ENCODE peak calls at places on chromosomes 7 and 10, in five cellular contexts. G, J, W, S and E are unnamed samples.

GRCh38 chr7:26681819-26682418 is 182.5 kb downstream of the SKAP2 start:
- DNase-seq in G (no peak), J (peak), W (no peak), S (peak), E (no peak)

GRCh38 chr10:10792681-10793080 is 225.0 kb upstream of the CELF2 start:
- DNase-seq in G (no peak), J (peak), W (no peak), S (no peak), E (no peak)

GRCh38 chr10:8052344-8052969 is 2.0 kb upstream of the GATA3 start:
- DNase-seq in G (no peak), J (no peak), W (no peak), S (no peak), E (no peak)

GRCh38 chr7:129828989-129829676 is 123.6 kb downstream of the UBE2H start:
- DNase-seq in G (no peak), J (no peak), W (no peak), S (no peak), E (no peak)

GRCh38 chr10:125629758-125630376 is 53.1 kb downstream of the TEX36 start:
- DNase-seq in G (peak), J (peak), W (no peak), S (peak), E (no peak)

GRCh38 chr7:157961731-157962457 is 625.1 kb downstream of the DNAJB6 start:
- DNase-seq in G (no peak), J (no peak), W (no peak), S (no peak), E (no peak)

GRCh38 chr10:100008708-100009282 is 952 bp downstream of the DNMBP start:
- DNase-seq in G (no peak), J (no peak), W (no peak), S (no peak), E (no peak)

GRCh38 chr7:158206341-158206740 is 381.3 kb downstream of the PTPRN2 start:
- DNase-seq in G (no peak), J (no peak), W (no peak), S (no peak), E (no peak)

GRCh38 chr7:28409716-28410627 is 2.3 kb upstream of the CREB5 start:
- DNase-seq in G (no peak), J (peak), W (peak), S (peak), E (peak)

GRCh38 chr7:74017122-74017521 is 10.9 kb upstream of the ELN start:
- DNase-seq in G (no peak), J (no peak), W (no peak), S (no peak), E (no peak)

GRCh38 chr7:18521236-18521589 is 25.7 kb downstream of the HDAC9 start:
- DNase-seq in G (no peak), J (no peak), W (no peak), S (no peak), E (no peak)

GRCh38 chr10:14822879-14823755 is 14.7 kb downstream of the CDNF start:
- DNase-seq in G (peak), J (peak), W (peak), S (peak), E (no peak)

GRCh38 chr7:77933394-77933793 is 134.8 kb downstream of the PHTF2 start:
- DNase-seq in G (no peak), J (peak), W (no peak), S (peak), E (no peak)

GRCh38 chr10:75186310-75186709 is 24.3 kb upstream of the VDAC2 start:
- DNase-seq in G (no peak), J (no peak), W (no peak), S (no peak), E (no peak)

GRCh38 chr7:38025815-38026214 is 105.4 kb downstream of the EPDR1 start:
- DNase-seq in G (no peak), J (no peak), W (no peak), S (no peak), E (no peak)

GRCh38 chr10:58851606-58852005 is 324.8 kb upstream of the PHYHIPL start:
- DNase-seq in G (no peak), J (peak), W (no peak), S (no peak), E (no peak)

GRCh38 chr7:69837387-69838068 is 239.3 kb downstream of the AUTS2 start:
- DNase-seq in G (no peak), J (peak), W (no peak), S (no peak), E (no peak)

GRCh38 chr10:78025685-78026364 is 3.5 kb downstream of the POLR3A start:
- DNase-seq in G (peak), J (no peak), W (no peak), S (no peak), E (no peak)

GRCh38 chr10:28783089-28783488 is 105.8 kb downstream of the BAMBI start:
- DNase-seq in G (no peak), J (no peak), W (no peak), S (peak), E (no peak)

GRCh38 chr10:78401882-78402367 is 368.3 kb downstream of the RPS24 start:
- DNase-seq in G (no peak), J (no peak), W (peak), S (no peak), E (no peak)

GRCh38 chr7:55572378-55573233 is at the start of gene VOPP1:
- DNase-seq in G (no peak), J (peak), W (peak), S (peak), E (peak)
- TF ChIP-seq CTCF in G (peak), J (no peak), W (no peak), S (peak), E (no peak)

GRCh38 chr7:102285541-102286236 is 979 bp upstream of the SH2B2 start:
- DNase-seq in G (no peak), J (no peak), W (no peak), S (no peak), E (no peak)

GRCh38 chr7:102287082-102287464 is 405 bp downstream of the SH2B2 start:
- DNase-seq in G (no peak), J (no peak), W (peak), S (no peak), E (no peak)

GRCh38 chr7:102284891-102285540 is 1.7 kb upstream of the SH2B2 start:
- DNase-seq in G (no peak), J (no peak), W (peak), S (no peak), E (no peak)

GRCh38 chr7:102287465-102288146 is 938 bp downstream of the SH2B2 start:
- DNase-seq in G (no peak), J (no peak), W (no peak), S (peak), E (no peak)

DNA sequence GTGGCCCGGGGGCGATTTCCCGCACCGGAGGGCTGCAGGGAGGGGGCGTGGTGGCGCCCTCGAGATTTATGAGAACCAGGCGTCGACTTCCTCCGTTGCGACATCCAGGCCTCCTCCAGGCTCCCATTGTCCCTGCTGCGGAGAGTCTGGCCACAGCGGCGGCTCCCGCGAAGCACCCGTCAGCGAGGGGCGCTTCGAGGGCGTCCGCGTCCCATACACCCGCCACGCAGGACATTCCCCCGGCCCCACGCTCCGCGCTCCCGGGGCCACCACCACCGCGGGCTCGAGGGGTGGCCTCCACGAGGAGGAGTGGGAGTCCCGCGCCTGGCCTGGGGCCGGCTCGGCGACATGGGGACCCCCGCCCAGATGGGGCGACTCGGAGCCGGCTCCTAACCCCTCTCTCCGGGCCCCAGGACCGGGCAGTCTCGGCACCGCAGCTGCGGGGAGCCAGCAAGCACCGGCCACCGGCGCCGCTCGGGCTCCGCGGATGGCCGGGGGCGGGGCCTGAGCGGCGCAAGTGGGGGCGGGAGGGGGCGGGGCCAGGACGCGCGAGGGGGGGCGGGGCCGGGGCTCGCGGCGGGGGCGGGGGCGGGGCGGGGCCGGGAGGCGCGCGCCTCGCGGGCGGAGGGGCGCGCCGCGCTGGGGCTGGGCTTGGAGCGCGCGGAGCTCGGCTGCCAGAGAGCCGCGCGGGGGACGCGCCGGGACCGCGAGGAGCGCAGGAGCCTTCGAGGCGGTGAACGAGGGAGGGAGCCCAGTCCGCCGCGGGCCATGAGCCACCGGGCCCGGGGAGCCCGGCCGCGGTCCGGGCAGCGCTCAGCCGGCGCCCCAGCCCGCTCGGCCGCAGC is at the start of gene SH2B2:
- DNase-seq in G (no peak), J (peak), W (peak), S (peak), E (peak)
- TF ChIP-seq CTCF in G (no peak), J (no peak), W (no peak), S (no peak), E (no peak)

GRCh38 chr7:23533160-23533559 is 1.4 kb upstream of the TRA2A start:
- DNase-seq in G (no peak), J (no peak), W (no peak), S (no peak), E (no peak)
- TF ChIP-seq CTCF in G (no peak), J (no peak), W (no peak), S (no peak), E (no peak)

DNA sequence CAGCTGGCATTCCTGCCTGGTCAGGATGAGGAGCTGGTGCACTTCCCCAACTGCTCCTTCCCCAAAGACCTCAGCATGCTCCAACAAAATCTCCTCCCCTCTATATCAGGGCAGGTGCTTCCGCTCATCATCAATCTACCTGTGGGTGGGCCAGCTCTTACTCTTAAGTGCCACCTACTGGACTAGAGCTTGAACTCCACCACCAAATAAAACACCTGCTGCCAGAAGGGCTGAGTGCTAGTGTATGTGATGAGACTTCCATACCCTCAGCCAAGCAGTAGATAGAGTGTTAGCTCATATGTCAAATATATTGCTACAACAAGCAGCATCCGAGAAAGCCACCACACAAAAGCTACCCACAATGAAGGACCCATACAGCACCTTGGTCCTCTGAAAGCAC is 264.3 kb downstream of the RNLS start:
- DNase-seq in G (no peak), J (peak), W (no peak), S (peak), E (no peak)
- TF ChIP-seq CTCF in G (peak), J (peak), W (peak), S (no peak), E (no peak)

GRCh38 chr7:141430426-141431142 is 120.6 kb upstream of the AGK start:
- DNase-seq in G (no peak), J (no peak), W (no peak), S (no peak), E (no peak)
- TF ChIP-seq CTCF in G (no peak), J (no peak), W (no peak), S (no peak), E (no peak)

GRCh38 chr10:63219749-63220148 is 86.6 kb downstream of the NRBF2 start:
- DNase-seq in G (no peak), J (no peak), W (no peak), S (no peak), E (no peak)

GRCh38 chr10:63221950-63222349 is 88.8 kb downstream of the NRBF2 start:
- DNase-seq in G (no peak), J (no peak), W (no peak), S (no peak), E (no peak)

GRCh38 chr10:63214586-63214985 is 81.5 kb downstream of the NRBF2 start:
- DNase-seq in G (no peak), J (peak), W (no peak), S (no peak), E (no peak)

GRCh38 chr10:63213489-63213888 is 80.4 kb downstream of the NRBF2 start:
- DNase-seq in G (no peak), J (no peak), W (no peak), S (no peak), E (no peak)

GRCh38 chr10:63217120-63217605 is 84.0 kb downstream of the NRBF2 start:
- DNase-seq in G (peak), J (peak), W (no peak), S (peak), E (no peak)
- TF ChIP-seq CTCF in G (peak), J (peak), W (peak), S (peak), E (peak)

GRCh38 chr10:87818505-87819273 is 663 bp upstream of the ATAD1 start:
- DNase-seq in G (peak), J (peak), W (peak), S (peak), E (no peak)

GRCh38 chr10:87817291-87817872 is 644 bp downstream of the ATAD1 start:
- DNase-seq in G (no peak), J (peak), W (no peak), S (peak), E (no peak)

GRCh38 chr10:87817873-87818504 is at the start of gene ATAD1:
- DNase-seq in G (peak), J (peak), W (peak), S (peak), E (peak)

GRCh38 chr10:87816842-87817178 is 1.2 kb downstream of the ATAD1 start:
- DNase-seq in G (no peak), J (no peak), W (no peak), S (peak), E (no peak)

GRCh38 chr10:87816163-87816841 is 1.7 kb downstream of the ATAD1 start:
- DNase-seq in G (no peak), J (no peak), W (no peak), S (no peak), E (no peak)
- TF ChIP-seq CTCF in G (peak), J (peak), W (no peak), S (no peak), E (peak)

GRCh38 chr7:66845382-66846095 is 75.5 kb upstream of the TMEM248 start:
- DNase-seq in G (no peak), J (peak), W (no peak), S (no peak), E (no peak)

GRCh38 chr7:66844552-66845381 is 76.3 kb upstream of the TMEM248 start:
- DNase-seq in G (peak), J (peak), W (peak), S (peak), E (peak)

GRCh38 chr7:66847879-66848810 is 72.9 kb upstream of the TMEM248 start:
- DNase-seq in G (no peak), J (peak), W (no peak), S (peak), E (no peak)
- TF ChIP-seq CTCF in G (no peak), J (no peak), W (no peak), S (no peak), E (no peak)

GRCh38 chr7:34596887-34597286 is 61.1 kb upstream of the NPSR1 start:
- DNase-seq in G (no peak), J (peak), W (no peak), S (peak), E (no peak)
- TF ChIP-seq CTCF in G (peak), J (peak), W (peak), S (peak), E (no peak)